ENCODE peak calls at places on chromosome 4, in four cellular contexts. B is lower leg skin, V is pancreas, G is epithelial cell of esophagus. X is an unnamed sample.

GRCh38 chr4:16120720-16121119 is 36.9 kb upstream of the PROM1 start:
- DNase-seq in B (no peak), V (no peak), G (no peak), X (no peak)

GRCh38 chr4:73718375-73719373 is 21.7 kb upstream of the CXCL8 start:
- DNase-seq in B (no peak), V (no peak), G (peak), X (no peak)

GRCh38 chr4:174259580-174259979 is 23.9 kb downstream of the FBXO8 start:
- DNase-seq in B (no peak), V (no peak), G (no peak), X (no peak)

GRCh38 chr4:2839060-2839459 is 4.6 kb upstream of the ADD1 start:
- DNase-seq in B (no peak), V (no peak), G (no peak), X (no peak)

GRCh38 chr4:78987683-78988082 is 48.4 kb upstream of the PAQR3 start:
- DNase-seq in B (no peak), V (no peak), G (no peak), X (no peak)

GRCh38 chr4:159764343-159764952 is 661.6 kb downstream of the RAPGEF2 start:
- DNase-seq in B (no peak), V (peak), G (peak), X (peak)

GRCh38 chr4:70133473-70133872 is 20.6 kb upstream of the PRR27 start:
- DNase-seq in B (no peak), V (no peak), G (no peak), X (no peak)

GRCh38 chr4:173415885-173416658 is 17.2 kb upstream of the SCRG1 start:
- DNase-seq in B (peak), V (no peak), G (no peak), X (peak)

GRCh38 chr4:158410272-158410671 is 111.4 kb upstream of the RXFP1 start:
- DNase-seq in B (no peak), V (no peak), G (peak), X (peak)

GRCh38 chr4:92198711-92199110 is 105.1 kb upstream of the GRID2 start:
- DNase-seq in B (no peak), V (no peak), G (peak), X (peak)

GRCh38 chr4:165532976-165533375 is 154.2 kb downstream of the CPE start:
- DNase-seq in B (no peak), V (no peak), G (no peak), X (no peak)

GRCh38 chr4:25838526-25838925 is 24.3 kb downstream of the SEL1L3 start:
- DNase-seq in B (no peak), V (no peak), G (no peak), X (no peak)

GRCh38 chr4:165331316-165331715 is 3.8 kb downstream of the MSMO1 start:
- DNase-seq in B (no peak), V (no peak), G (no peak), X (no peak)

GRCh38 chr4:145061325-145061920 is 36.6 kb downstream of the ANAPC10 start:
- DNase-seq in B (no peak), V (no peak), G (peak), X (peak)

GRCh38 chr4:89753601-89754066 is 83.3 kb downstream of the SNCA start:
- DNase-seq in B (no peak), V (no peak), G (peak), X (peak)

GRCh38 chr4:67674098-67674497 is 26.9 kb downstream of the UBA6 start:
- DNase-seq in B (no peak), V (no peak), G (no peak), X (no peak)

GRCh38 chr4:174526731-174527130 is 4.4 kb upstream of the HPGD start:
- DNase-seq in B (no peak), V (no peak), G (no peak), X (no peak)

GRCh38 chr4:112145820-112146813 is 863 bp downstream of the FAM241A start:
- DNase-seq in B (peak), V (peak), G (peak), X (peak)

GRCh38 chr4:88522702-88523324 is 763 bp downstream of the PYURF start:
- DNase-seq in B (no peak), V (no peak), G (peak), X (peak)

GRCh38 chr4:26372525-26373172 is 51.8 kb downstream of the RBPJ start:
- DNase-seq in B (no peak), V (no peak), G (peak), X (peak)

GRCh38 chr4:51842167-51842553 is 793 bp upstream of the DCUN1D4 start:
- DNase-seq in B (peak), V (peak), G (no peak), X (no peak)

GRCh38 chr4:122633211-122633610 is 12.3 kb upstream of the IL21 start:
- DNase-seq in B (no peak), V (no peak), G (no peak), X (no peak)

GRCh38 chr4:155085843-155086530 is 122.4 kb upstream of the NPY2R start:
- DNase-seq in B (no peak), V (no peak), G (peak), X (peak)

GRCh38 chr4:70583952-70584834 is 7.9 kb upstream of the AMBN start:
- DNase-seq in B (no peak), V (peak), G (peak), X (peak)

GRCh38 chr4:41044165-41044564 is 170.2 kb downstream of the APBB2 start:
- DNase-seq in B (no peak), V (no peak), G (peak), X (no peak)

GRCh38 chr4:8665406-8666360 is 73.1 kb downstream of the CPZ start:
- DNase-seq in B (no peak), V (no peak), G (no peak), X (no peak)

GRCh38 chr4:80235451-80235850 is 31.0 kb upstream of the FGF5 start:
- DNase-seq in B (no peak), V (no peak), G (peak), X (no peak)

GRCh38 chr4:37685211-37685725 is 908 bp downstream of the RELL1 start:
- DNase-seq in B (no peak), V (no peak), G (peak), X (peak)

GRCh38 chr4:123555500-123556273 is 159.1 kb downstream of the SPRY1 start:
- DNase-seq in B (peak), V (peak), G (peak), X (peak)

GRCh38 chr4:78706302-78706701 is 69.8 kb upstream of the BMP2K start:
- DNase-seq in B (no peak), V (no peak), G (peak), X (no peak)

GRCh38 chr4:147546341-147546740 is 65.4 kb downstream of the EDNRA start:
- DNase-seq in B (no peak), V (no peak), G (peak), X (peak)

GRCh38 chr4:183722738-183723560 is 63.9 kb downstream of the TRAPPC11 start:
- DNase-seq in B (no peak), V (peak), G (peak), X (peak)

GRCh38 chr4:6983500-6984142 is 59.6 kb upstream of the TADA2B start:
- DNase-seq in B (no peak), V (no peak), G (no peak), X (no peak)

GRCh38 chr4:8762951-8763735 is 108.5 kb downstream of the HMX1 start:
- DNase-seq in B (no peak), V (no peak), G (no peak), X (no peak)

DNA sequence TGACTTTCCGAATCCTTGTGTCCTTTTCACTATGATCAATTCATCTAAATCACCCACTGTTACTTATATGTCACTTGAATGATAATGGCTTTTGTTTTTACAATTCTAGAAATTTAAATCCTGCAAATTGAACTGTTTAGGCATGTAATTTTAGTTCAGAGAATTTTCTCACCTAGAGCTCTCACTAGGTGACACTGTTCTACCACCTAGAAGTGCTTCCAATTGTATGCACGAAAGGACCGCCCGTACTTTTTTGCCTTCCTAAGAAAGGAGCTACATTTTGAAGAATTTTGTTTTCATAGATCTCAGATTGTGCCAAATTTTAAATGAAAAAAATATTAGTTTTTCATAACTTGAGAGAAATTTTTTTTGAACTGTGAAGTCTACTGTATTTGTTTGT is 481.6 kb upstream of the FSTL5 start:
- DNase-seq in B (no peak), V (no peak), G (peak), X (peak)
- TF ChIP-seq CTCF in B (no peak), V (no peak), G (peak), X (peak)

GRCh38 chr4:5387457-5387856 is 320.9 kb downstream of the EVC2 start:
- DNase-seq in B (no peak), V (no peak), G (no peak), X (no peak)
- TF ChIP-seq CTCF in B (no peak), V (no peak), G (no peak), X (no peak)

GRCh38 chr4:94390804-94391410 is 48.3 kb upstream of the HPGDS start:
- DNase-seq in B (no peak), V (no peak), G (peak), X (peak)
- TF ChIP-seq CTCF in B (no peak), V (no peak), G (peak), X (peak)

DNA sequence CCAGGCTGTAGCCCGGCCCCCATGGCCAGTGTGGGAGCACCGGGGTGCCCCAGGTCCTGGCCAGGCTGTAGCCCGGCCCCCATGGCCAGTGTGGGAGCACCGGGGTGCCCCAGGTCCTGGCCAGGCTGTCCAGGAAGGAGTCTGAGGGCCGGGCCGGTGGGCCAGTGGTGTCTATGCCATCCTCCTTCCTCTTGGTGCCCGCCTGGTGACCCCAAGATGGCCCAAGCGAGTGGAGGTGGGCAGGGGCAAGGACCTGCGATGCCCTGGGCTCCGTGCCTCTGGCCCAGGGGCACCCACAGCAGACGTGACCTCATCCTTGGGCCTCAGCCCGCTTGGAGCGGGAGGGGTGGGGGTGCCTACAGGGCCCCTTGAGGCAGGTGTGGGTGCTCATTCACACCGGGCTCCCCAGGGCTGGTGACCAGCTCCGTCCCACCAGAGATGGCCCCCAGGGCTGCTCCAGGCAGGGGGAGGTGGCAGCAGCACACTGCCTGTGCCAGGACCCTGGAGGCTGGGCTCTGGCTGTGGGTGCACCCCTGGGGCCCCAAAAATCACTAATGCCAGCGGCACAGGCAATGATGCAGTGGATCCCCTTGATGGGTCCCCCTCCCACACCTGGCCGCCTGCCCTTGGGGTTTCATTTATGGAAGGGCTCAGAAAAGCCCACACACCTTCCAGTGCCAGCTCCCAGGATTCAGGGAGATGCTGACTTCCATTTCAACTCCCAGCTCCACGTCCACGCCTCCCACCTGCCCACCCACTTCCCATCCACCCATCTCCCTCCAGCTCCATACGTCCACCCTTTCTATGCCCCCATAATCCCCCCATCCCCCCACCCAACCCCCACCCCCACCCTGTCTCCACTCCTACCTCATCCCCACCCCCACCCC is 35.8 kb downstream of the TACC3 start:
- DNase-seq in B (no peak), V (no peak), G (no peak), X (no peak)
- TF ChIP-seq CTCF in B (no peak), V (no peak), G (no peak), X (no peak)

GRCh38 chr4:114132199-114132598 is 152.8 kb upstream of the ARSJ start:
- DNase-seq in B (no peak), V (no peak), G (no peak), X (no peak)

GRCh38 chr4:114137984-114138383 is 158.5 kb upstream of the ARSJ start:
- DNase-seq in B (no peak), V (no peak), G (no peak), X (no peak)

GRCh38 chr4:114136067-114136466 is 156.6 kb upstream of the ARSJ start:
- DNase-seq in B (no peak), V (no peak), G (no peak), X (no peak)

DNA sequence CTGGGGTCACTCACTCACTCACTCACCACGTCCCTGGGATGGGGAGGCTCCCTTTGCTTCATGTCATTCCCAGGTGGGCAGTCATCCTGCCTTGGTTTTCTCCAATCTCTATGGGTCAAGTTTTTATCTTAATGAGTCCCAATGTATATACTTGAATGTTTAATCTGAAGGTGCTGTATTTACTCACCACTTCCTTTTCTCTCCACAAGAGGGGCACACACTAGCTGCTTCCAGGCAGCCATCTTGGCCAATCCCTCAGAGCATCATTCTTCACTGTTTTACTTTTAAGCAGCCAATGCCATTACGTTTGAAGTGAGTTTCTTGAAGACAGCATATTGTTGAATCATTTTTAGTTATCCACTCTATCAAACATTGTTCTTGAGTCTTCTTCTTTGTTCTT is 153.4 kb upstream of the ARSJ start:
- DNase-seq in B (no peak), V (no peak), G (peak), X (no peak)
- TF ChIP-seq CTCF in B (no peak), V (peak), G (peak), X (no peak)

GRCh38 chr4:176721459-176721858 is 71.3 kb downstream of the VEGFC start:
- DNase-seq in B (no peak), V (no peak), G (no peak), X (no peak)

GRCh38 chr4:176717237-176717636 is 75.5 kb downstream of the VEGFC start:
- DNase-seq in B (no peak), V (no peak), G (no peak), X (no peak)

DNA sequence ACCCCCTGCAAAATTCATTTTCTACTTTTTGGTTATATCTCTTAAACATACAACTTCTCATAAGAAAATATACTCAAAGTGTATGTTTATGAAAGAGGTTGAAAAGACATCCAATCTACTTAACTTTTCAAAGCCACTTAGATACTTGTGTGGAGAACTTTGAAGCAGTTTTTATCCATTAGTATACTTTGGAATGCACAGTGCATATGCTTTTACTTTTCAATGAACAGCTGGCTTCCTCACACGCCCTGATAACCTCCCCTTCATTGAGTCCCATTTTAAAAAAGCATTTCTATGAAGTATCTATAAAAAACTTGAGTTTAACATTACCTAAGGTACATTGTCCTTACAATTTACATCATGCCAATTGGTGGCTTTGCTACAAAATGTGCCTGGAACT is 73.8 kb downstream of the VEGFC start:
- DNase-seq in B (no peak), V (no peak), G (no peak), X (no peak)
- TF ChIP-seq CTCF in B (no peak), V (no peak), G (no peak), X (no peak)

X was measured in MCF 10A.